ENCODE peak calls at places on chromosomes 12 and 14, in eight cellular contexts. One of them, this sample, is unnamed.

GRCh38 chr12:18135509-18135908 is 45.5 kb upstream of the RERGL start:
- DNase-seq in AG08396: no peak
- DNase-seq in nephron progenitor cell: no peak
- DNase-seq in fibroblast of pulmonary artery: peak
- DNase-seq in uterus: no peak
- DNase-seq in GM23248: peak
- DNase-seq in substantia nigra: no peak
- DNase-seq in stimulated activated CD4-positive, alpha-beta T cell treated with anti-CD3 and anti-CD28 coated beads, Interleukin-1b, Interleukin-23, amount 100 ng/mL, for 48 hours: no peak
- DNase-seq in this sample: peak

GRCh38 chr12:79140711-79141110 is 276.1 kb downstream of the SYT1 start:
- DNase-seq in nephron progenitor cell: no peak
- DNase-seq in uterus: no peak
- DNase-seq in AG08396: no peak
- DNase-seq in GM23248: no peak
- DNase-seq in substantia nigra: no peak
- DNase-seq in fibroblast of pulmonary artery: no peak
- DNase-seq in stimulated activated CD4-positive, alpha-beta T cell treated with anti-CD3 and anti-CD28 coated beads, Interleukin-1b, Interleukin-23, amount 100 ng/mL, for 48 hours: no peak
- DNase-seq in this sample: no peak

GRCh38 chr12:7108928-7109920 is at the start of gene C1RL:
- DNase-seq in stimulated activated CD4-positive, alpha-beta T cell treated with anti-CD3 and anti-CD28 coated beads, Interleukin-1b, Interleukin-23, amount 100 ng/mL, for 48 hours: peak
- DNase-seq in uterus: peak
- DNase-seq in fibroblast of pulmonary artery: peak
- DNase-seq in GM23248: peak
- DNase-seq in nephron progenitor cell: peak
- DNase-seq in substantia nigra: peak
- DNase-seq in AG08396: peak
- DNase-seq in this sample: peak

GRCh38 chr12:52526511-52526951 is 6.3 kb upstream of the KRT5 start:
- DNase-seq in fibroblast of pulmonary artery: no peak
- DNase-seq in nephron progenitor cell: no peak
- DNase-seq in GM23248: no peak
- DNase-seq in stimulated activated CD4-positive, alpha-beta T cell treated with anti-CD3 and anti-CD28 coated beads, Interleukin-1b, Interleukin-23, amount 100 ng/mL, for 48 hours: no peak
- DNase-seq in AG08396: no peak
- DNase-seq in uterus: no peak
- DNase-seq in substantia nigra: no peak
- DNase-seq in this sample: no peak

GRCh38 chr14:24240110-24240918 is 2.1 kb downstream of the TINF2 start:
- DNase-seq in stimulated activated CD4-positive, alpha-beta T cell treated with anti-CD3 and anti-CD28 coated beads, Interleukin-1b, Interleukin-23, amount 100 ng/mL, for 48 hours: no peak
- DNase-seq in nephron progenitor cell: no peak
- DNase-seq in uterus: no peak
- DNase-seq in fibroblast of pulmonary artery: no peak
- DNase-seq in substantia nigra: no peak
- DNase-seq in AG08396: no peak
- DNase-seq in GM23248: no peak
- DNase-seq in this sample: no peak

GRCh38 chr14:68199465-68200145 is 380.0 kb downstream of the RAD51B start:
- DNase-seq in AG08396: no peak
- DNase-seq in GM23248: no peak
- DNase-seq in uterus: peak
- DNase-seq in nephron progenitor cell: peak
- DNase-seq in fibroblast of pulmonary artery: peak
- DNase-seq in substantia nigra: no peak
- DNase-seq in stimulated activated CD4-positive, alpha-beta T cell treated with anti-CD3 and anti-CD28 coated beads, Interleukin-1b, Interleukin-23, amount 100 ng/mL, for 48 hours: no peak
- DNase-seq in this sample: no peak

GRCh38 chr14:63300854-63301253 is 17.9 kb downstream of the GPHB5 start:
- DNase-seq in stimulated activated CD4-positive, alpha-beta T cell treated with anti-CD3 and anti-CD28 coated beads, Interleukin-1b, Interleukin-23, amount 100 ng/mL, for 48 hours: no peak
- DNase-seq in substantia nigra: no peak
- DNase-seq in nephron progenitor cell: no peak
- DNase-seq in AG08396: no peak
- DNase-seq in uterus: no peak
- DNase-seq in fibroblast of pulmonary artery: no peak
- DNase-seq in GM23248: no peak
- DNase-seq in this sample: no peak

GRCh38 chr14:35384386-35385041 is 20.0 kb downstream of the NFKBIA start:
- DNase-seq in nephron progenitor cell: no peak
- DNase-seq in GM23248: peak
- DNase-seq in AG08396: peak
- DNase-seq in uterus: peak
- DNase-seq in stimulated activated CD4-positive, alpha-beta T cell treated with anti-CD3 and anti-CD28 coated beads, Interleukin-1b, Interleukin-23, amount 100 ng/mL, for 48 hours: no peak
- DNase-seq in fibroblast of pulmonary artery: peak
- DNase-seq in substantia nigra: no peak
- DNase-seq in this sample: peak

GRCh38 chr14:70213721-70214282 is 25.1 kb upstream of the SLC8A3 start:
- DNase-seq in nephron progenitor cell: no peak
- DNase-seq in GM23248: no peak
- DNase-seq in uterus: no peak
- DNase-seq in AG08396: no peak
- DNase-seq in fibroblast of pulmonary artery: no peak
- DNase-seq in stimulated activated CD4-positive, alpha-beta T cell treated with anti-CD3 and anti-CD28 coated beads, Interleukin-1b, Interleukin-23, amount 100 ng/mL, for 48 hours: no peak
- DNase-seq in substantia nigra: no peak
- DNase-seq in this sample: no peak

GRCh38 chr12:132866251-132866828 is 21.1 kb downstream of the CHFR start:
- DNase-seq in AG08396: peak
- DNase-seq in uterus: no peak
- DNase-seq in GM23248: peak
- DNase-seq in fibroblast of pulmonary artery: peak
- DNase-seq in stimulated activated CD4-positive, alpha-beta T cell treated with anti-CD3 and anti-CD28 coated beads, Interleukin-1b, Interleukin-23, amount 100 ng/mL, for 48 hours: no peak
- DNase-seq in substantia nigra: no peak
- DNase-seq in nephron progenitor cell: no peak
- DNase-seq in this sample: peak

GRCh38 chr14:99728981-99729451 is 44.9 kb downstream of the CYP46A1 start:
- DNase-seq in uterus: no peak
- DNase-seq in stimulated activated CD4-positive, alpha-beta T cell treated with anti-CD3 and anti-CD28 coated beads, Interleukin-1b, Interleukin-23, amount 100 ng/mL, for 48 hours: no peak
- DNase-seq in substantia nigra: no peak
- DNase-seq in AG08396: no peak
- DNase-seq in nephron progenitor cell: no peak
- DNase-seq in fibroblast of pulmonary artery: no peak
- DNase-seq in GM23248: no peak
- DNase-seq in this sample: no peak

GRCh38 chr12:31832740-31833540 is 104.1 kb upstream of the AMN1 start:
- DNase-seq in fibroblast of pulmonary artery: no peak
- DNase-seq in AG08396: no peak
- DNase-seq in nephron progenitor cell: no peak
- DNase-seq in substantia nigra: no peak
- DNase-seq in uterus: no peak
- DNase-seq in stimulated activated CD4-positive, alpha-beta T cell treated with anti-CD3 and anti-CD28 coated beads, Interleukin-1b, Interleukin-23, amount 100 ng/mL, for 48 hours: peak
- DNase-seq in GM23248: no peak
- DNase-seq in this sample: no peak

GRCh38 chr12:20946732-20947131 is 136.2 kb downstream of the SLCO1B3 start:
- DNase-seq in fibroblast of pulmonary artery: peak
- DNase-seq in GM23248: peak
- DNase-seq in substantia nigra: no peak
- DNase-seq in stimulated activated CD4-positive, alpha-beta T cell treated with anti-CD3 and anti-CD28 coated beads, Interleukin-1b, Interleukin-23, amount 100 ng/mL, for 48 hours: no peak
- DNase-seq in nephron progenitor cell: peak
- DNase-seq in AG08396: no peak
- DNase-seq in uterus: no peak
- DNase-seq in this sample: peak

GRCh38 chr14:92513966-92514843 is 624 bp downstream of the RIN3 start:
- DNase-seq in AG08396: peak
- DNase-seq in substantia nigra: no peak
- DNase-seq in fibroblast of pulmonary artery: peak
- DNase-seq in uterus: no peak
- DNase-seq in stimulated activated CD4-positive, alpha-beta T cell treated with anti-CD3 and anti-CD28 coated beads, Interleukin-1b, Interleukin-23, amount 100 ng/mL, for 48 hours: peak
- DNase-seq in GM23248: peak
- DNase-seq in nephron progenitor cell: peak
- DNase-seq in this sample: peak

GRCh38 chr14:39203659-39204606 is 28.9 kb downstream of the PNN start:
- DNase-seq in substantia nigra: no peak
- DNase-seq in GM23248: no peak
- DNase-seq in stimulated activated CD4-positive, alpha-beta T cell treated with anti-CD3 and anti-CD28 coated beads, Interleukin-1b, Interleukin-23, amount 100 ng/mL, for 48 hours: no peak
- DNase-seq in nephron progenitor cell: no peak
- DNase-seq in fibroblast of pulmonary artery: no peak
- DNase-seq in uterus: no peak
- DNase-seq in AG08396: no peak
- DNase-seq in this sample: no peak

GRCh38 chr14:69712217-69712565 is 54.8 kb upstream of the SRSF5 start:
- DNase-seq in fibroblast of pulmonary artery: no peak
- DNase-seq in uterus: no peak
- DNase-seq in nephron progenitor cell: no peak
- DNase-seq in AG08396: no peak
- DNase-seq in GM23248: no peak
- DNase-seq in substantia nigra: no peak
- DNase-seq in stimulated activated CD4-positive, alpha-beta T cell treated with anti-CD3 and anti-CD28 coated beads, Interleukin-1b, Interleukin-23, amount 100 ng/mL, for 48 hours: no peak
- DNase-seq in this sample: no peak

GRCh38 chr14:50768693-50769092 is 62.3 kb downstream of the NIN start:
- DNase-seq in GM23248: peak
- DNase-seq in fibroblast of pulmonary artery: no peak
- DNase-seq in AG08396: no peak
- DNase-seq in stimulated activated CD4-positive, alpha-beta T cell treated with anti-CD3 and anti-CD28 coated beads, Interleukin-1b, Interleukin-23, amount 100 ng/mL, for 48 hours: no peak
- DNase-seq in substantia nigra: no peak
- DNase-seq in nephron progenitor cell: no peak
- DNase-seq in uterus: no peak
- DNase-seq in this sample: peak

GRCh38 chr12:52946797-52947547 is 1.9 kb upstream of the KRT18 start:
- DNase-seq in fibroblast of pulmonary artery: no peak
- DNase-seq in AG08396: no peak
- DNase-seq in nephron progenitor cell: no peak
- DNase-seq in GM23248: peak
- DNase-seq in uterus: no peak
- DNase-seq in stimulated activated CD4-positive, alpha-beta T cell treated with anti-CD3 and anti-CD28 coated beads, Interleukin-1b, Interleukin-23, amount 100 ng/mL, for 48 hours: no peak
- DNase-seq in substantia nigra: no peak
- DNase-seq in this sample: peak

GRCh38 chr14:104966261-104967143 is 11.7 kb downstream of the AHNAK2 start:
- DNase-seq in uterus: no peak
- DNase-seq in substantia nigra: no peak
- DNase-seq in stimulated activated CD4-positive, alpha-beta T cell treated with anti-CD3 and anti-CD28 coated beads, Interleukin-1b, Interleukin-23, amount 100 ng/mL, for 48 hours: no peak
- DNase-seq in GM23248: no peak
- DNase-seq in nephron progenitor cell: no peak
- DNase-seq in fibroblast of pulmonary artery: no peak
- DNase-seq in AG08396: no peak
- DNase-seq in this sample: no peak

GRCh38 chr12:58277231-58277630 is 335.9 kb downstream of the ATP23 start:
- DNase-seq in stimulated activated CD4-positive, alpha-beta T cell treated with anti-CD3 and anti-CD28 coated beads, Interleukin-1b, Interleukin-23, amount 100 ng/mL, for 48 hours: no peak
- DNase-seq in uterus: no peak
- DNase-seq in GM23248: no peak
- DNase-seq in nephron progenitor cell: no peak
- DNase-seq in substantia nigra: no peak
- DNase-seq in fibroblast of pulmonary artery: no peak
- DNase-seq in AG08396: no peak
- DNase-seq in this sample: no peak

GRCh38 chr14:45610303-45610702 is 357.3 kb upstream of the MIS18BP1 start:
- DNase-seq in nephron progenitor cell: no peak
- DNase-seq in AG08396: no peak
- DNase-seq in GM23248: peak
- DNase-seq in stimulated activated CD4-positive, alpha-beta T cell treated with anti-CD3 and anti-CD28 coated beads, Interleukin-1b, Interleukin-23, amount 100 ng/mL, for 48 hours: no peak
- DNase-seq in uterus: no peak
- DNase-seq in substantia nigra: no peak
- DNase-seq in fibroblast of pulmonary artery: peak
- DNase-seq in this sample: peak